ENCODE peak calls at places on chromosomes 4 and X, in eight cellular contexts. V is NCI-H1105; S is AG08395; F is T follicular helper cell; D is RWPE1; I is naive B cell; E is HTR-8/SVneo; Q is activated CD8-positive, alpha-beta memory T cell treated with anti-CD3 and anti-CD28 coated beads, Interleukin-2, amount 50 U/mL, for 48 hours. U is an unnamed sample.

GRCh38 chr4:123667496-123667895 is 270.9 kb downstream of the SPRY1 start:
- DNase-seq in V (no peak), E (no peak), S (peak), Q (no peak), I (no peak), F (no peak), D (peak), U (peak)

GRCh38 chrX:110985470-110985869 is 110.5 kb upstream of the PAK3 start:
- DNase-seq in I (no peak), D (no peak), E (no peak), V (no peak), S (no peak), Q (no peak), F (no peak), U (no peak)

GRCh38 chr4:143163618-143164017 is 21.1 kb upstream of the USP38 start:
- DNase-seq in I (no peak), E (no peak), S (no peak), D (no peak), F (no peak), Q (no peak), V (no peak), U (no peak)

GRCh38 chrX:24870143-24870542 is 145.6 kb downstream of the ARX start:
- DNase-seq in I (no peak), E (peak), D (no peak), Q (no peak), S (no peak), V (no peak), F (no peak), U (no peak)

GRCh38 chrX:109345866-109346265 is 136.0 kb downstream of the GUCY2F start:
- DNase-seq in S (no peak), F (no peak), E (no peak), Q (no peak), D (no peak), I (no peak), V (no peak), U (no peak)

GRCh38 chr4:77451530-77451929 is 154.1 kb upstream of the CXCL13 start:
- DNase-seq in Q (no peak), D (no peak), F (no peak), I (no peak), S (no peak), V (no peak), E (no peak), U (no peak)

GRCh38 chr4:20084488-20084887 is 167.2 kb upstream of the SLIT2 start:
- DNase-seq in F (no peak), I (no peak), E (no peak), Q (no peak), D (no peak), V (no peak), S (no peak), U (no peak)

GRCh38 chr4:105147226-105148151 is 813 bp downstream of the TET2 start:
- DNase-seq in E (no peak), S (peak), F (no peak), I (peak), D (peak), Q (peak), V (no peak), U (peak)

GRCh38 chr4:168832746-168833575 is 177.1 kb downstream of the CBR4 start:
- DNase-seq in E (peak), S (peak), Q (peak), F (no peak), V (no peak), I (no peak), D (peak), U (peak)

GRCh38 chrX:149633511-149633910 is 1.9 kb upstream of the TMEM185A start:
- DNase-seq in S (no peak), V (no peak), E (no peak), I (no peak), D (no peak), F (no peak), Q (no peak), U (no peak)

GRCh38 chrX:143635915-143636314 is at the start of gene SLITRK4:
- DNase-seq in S (no peak), F (no peak), V (no peak), I (no peak), Q (no peak), D (no peak), E (no peak), U (no peak)

GRCh38 chrX:47283015-47283771 is 50.4 kb downstream of the USP11 start:
- DNase-seq in E (no peak), I (no peak), F (no peak), S (peak), D (no peak), Q (no peak), V (peak), U (no peak)

GRCh38 chr4:123564758-123565346 is 168.3 kb downstream of the SPRY1 start:
- DNase-seq in D (peak), I (peak), E (peak), Q (peak), V (peak), S (peak), F (peak), U (peak)